ENCODE peak calls at places on chromosome 11, in ten cellular contexts. W is posterior cingulate gyrus; E is IMR-90; I is iris pigment epithelial cell; R is epithelial cell of esophagus; X is T47D; T is germinal center; K is GM06990; J is stimulated activated CD4-positive, alpha-beta T cell treated with anti-CD3 and anti-CD28 coated beads, Interleukin-4, amount 100 ng/mL, for 1 hour; B is T-helper 9 cell. Z is an unnamed sample.

GRCh38 chr11:75242722-75243600 is 2.4 kb downstream of the TPBGL start:
- DNase-seq in W (no peak), E (no peak), I (no peak), R (no peak), X (no peak), T (no peak), K (no peak), J (no peak), B (no peak), Z (no peak)

GRCh38 chr11:73734996-73735395 is 25.9 kb downstream of the RAB6A start:
- DNase-seq in W (no peak), E (peak), I (peak), R (no peak), X (no peak), T (no peak), K (no peak), J (no peak), B (no peak), Z (no peak)

GRCh38 chr11:29432719-29433325 is 584.0 kb downstream of the KCNA4 start:
- DNase-seq in W (no peak), E (peak), I (no peak), R (peak), X (peak), T (no peak), K (no peak), J (no peak), B (no peak), Z (no peak)

GRCh38 chr11:108672113-108672512 is 7.2 kb downstream of the DDX10 start:
- DNase-seq in W (no peak), E (peak), I (peak), R (no peak), X (no peak), T (no peak), K (no peak), J (no peak), B (no peak), Z (no peak)

GRCh38 chr11:100769165-100769564 is 82.1 kb downstream of the ARHGAP42 start:
- DNase-seq in W (no peak), E (no peak), I (peak), R (no peak), X (no peak), T (no peak), K (no peak), J (no peak), B (no peak), Z (no peak)

GRCh38 chr11:46590740-46591606 is 2.9 kb downstream of the AMBRA1 start:
- DNase-seq in W (no peak), E (no peak), I (no peak), R (peak), X (no peak), T (no peak), K (no peak), J (no peak), B (no peak), Z (no peak)

GRCh38 chr11:104206936-104207335 is 43.0 kb upstream of the PDGFD start:
- DNase-seq in W (no peak), E (no peak), I (no peak), R (peak), X (no peak), T (no peak), K (no peak), J (no peak), B (no peak), Z (no peak)

GRCh38 chr11:19243601-19244000 is 2.9 kb upstream of the E2F8 start:
- DNase-seq in W (no peak), E (no peak), I (no peak), R (peak), X (peak), T (no peak), K (no peak), J (no peak), B (no peak), Z (no peak)

GRCh38 chr11:122877732-122878131 is 4.8 kb upstream of the JHY start:
- DNase-seq in W (no peak), E (no peak), I (no peak), R (no peak), X (no peak), T (no peak), K (no peak), J (no peak), B (no peak), Z (no peak)

GRCh38 chr11:68658661-68659060 is 25.7 kb upstream of the GAL start:
- DNase-seq in W (no peak), E (peak), I (peak), R (no peak), X (no peak), T (no peak), K (no peak), J (no peak), B (no peak), Z (no peak)

GRCh38 chr11:827146-827860 is 416 bp upstream of the CRACR2B start:
- DNase-seq in W (no peak), E (no peak), I (no peak), R (no peak), X (peak), T (no peak), K (peak), J (no peak), B (no peak), Z (no peak)

GRCh38 chr11:100719809-100720221 is 32.7 kb downstream of the ARHGAP42 start:
- DNase-seq in W (peak), E (peak), I (peak), R (peak), X (peak), T (no peak), K (no peak), J (no peak), B (no peak), Z (no peak)

GRCh38 chr11:63623513-63624140 is 9.4 kb upstream of the PLAAT3 start:
- DNase-seq in W (no peak), E (no peak), I (no peak), R (no peak), X (no peak), T (no peak), K (no peak), J (no peak), B (no peak), Z (no peak)

GRCh38 chr11:29025001-29025400 is 916.8 kb downstream of the METTL15 start:
- DNase-seq in W (no peak), E (peak), I (peak), R (peak), X (no peak), T (no peak), K (no peak), J (no peak), B (no peak), Z (no peak)

GRCh38 chr11:125457814-125458343 is 38.2 kb downstream of the FEZ1 start:
- DNase-seq in W (peak), E (peak), I (peak), R (no peak), X (no peak), T (no peak), K (no peak), J (no peak), B (no peak), Z (no peak)

GRCh38 chr11:77074205-77074604 is 7.4 kb downstream of the CAPN5 start:
- DNase-seq in W (no peak), E (no peak), I (no peak), R (no peak), X (no peak), T (no peak), K (no peak), J (no peak), B (no peak), Z (no peak)

GRCh38 chr11:107496011-107496410 is 38.4 kb upstream of the CWF19L2 start:
- DNase-seq in W (no peak), E (peak), I (peak), R (peak), X (peak), T (no peak), K (no peak), J (no peak), B (no peak), Z (no peak)

GRCh38 chr11:118522571-118523072 is 4.7 kb upstream of the TTC36 start:
- DNase-seq in W (no peak), E (peak), I (peak), R (peak), X (peak), T (no peak), K (no peak), J (no peak), B (no peak), Z (no peak)

GRCh38 chr11:62133328-62134065 is 9.7 kb downstream of the INCENP start:
- DNase-seq in W (no peak), E (no peak), I (no peak), R (no peak), X (no peak), T (no peak), K (no peak), J (no peak), B (no peak), Z (no peak)

GRCh38 chr11:1304376-1304775 is 5.1 kb downstream of the TOLLIP start:
- DNase-seq in W (no peak), E (no peak), I (no peak), R (no peak), X (no peak), T (no peak), K (no peak), J (no peak), B (no peak), Z (no peak)

GRCh38 chr11:17014774-17015638 is 792 bp upstream of the PLEKHA7 start:
- DNase-seq in W (no peak), E (no peak), I (peak), R (peak), X (peak), T (peak), K (no peak), J (peak), B (no peak), Z (peak)

GRCh38 chr11:1741741-1742140 is 8.7 kb downstream of the IFITM10 start:
- DNase-seq in W (no peak), E (no peak), I (no peak), R (no peak), X (no peak), T (no peak), K (no peak), J (no peak), B (no peak), Z (no peak)

GRCh38 chr11:762421-763072 is 14.7 kb downstream of the GATD1 start:
- DNase-seq in W (peak), E (peak), I (peak), R (peak), X (peak), T (peak), K (no peak), J (no peak), B (no peak), Z (no peak)

GRCh38 chr11:18633256-18634139 is 644 bp downstream of the SPTY2D1 start:
- DNase-seq in W (no peak), E (peak), I (peak), R (no peak), X (no peak), T (peak), K (peak), J (peak), B (no peak), Z (no peak)

GRCh38 chr11:12079726-12080556 is 30.4 kb upstream of the MICAL2 start:
- DNase-seq in W (no peak), E (peak), I (peak), R (peak), X (no peak), T (no peak), K (no peak), J (no peak), B (no peak), Z (no peak)

GRCh38 chr11:130369713-130370112 is 55.0 kb upstream of the ZBTB44 start:
- DNase-seq in W (peak), E (no peak), I (no peak), R (no peak), X (no peak), T (no peak), K (no peak), J (no peak), B (no peak), Z (no peak)

GRCh38 chr11:8256271-8257002 is 7.2 kb downstream of the LMO1 start:
- DNase-seq in W (no peak), E (no peak), I (no peak), R (no peak), X (no peak), T (no peak), K (no peak), J (no peak), B (no peak), Z (no peak)

GRCh38 chr11:48055292-48056132 is 75.2 kb downstream of the PTPRJ start:
- DNase-seq in W (no peak), E (peak), I (peak), R (peak), X (peak), T (no peak), K (peak), J (peak), B (peak), Z (peak)

GRCh38 chr11:91470656-91471055 is 754.0 kb upstream of the FAT3 start:
- DNase-seq in W (no peak), E (no peak), I (no peak), R (peak), X (no peak), T (no peak), K (no peak), J (no peak), B (no peak), Z (no peak)

GRCh38 chr11:2300290-2300935 is 1.3 kb downstream of the C11orf21 start:
- DNase-seq in W (no peak), E (no peak), I (no peak), R (no peak), X (no peak), T (no peak), K (no peak), J (no peak), B (no peak), Z (peak)

GRCh38 chr11:120170741-120171261 is 32.9 kb upstream of the TRIM29 start:
- DNase-seq in W (no peak), E (no peak), I (no peak), R (no peak), X (no peak), T (no peak), K (no peak), J (no peak), B (no peak), Z (no peak)

GRCh38 chr11:6468712-6469495 is 4.8 kb downstream of the TRIM3 start:
- DNase-seq in W (peak), E (peak), I (peak), R (peak), X (peak), T (peak), K (peak), J (no peak), B (no peak), Z (no peak)

GRCh38 chr11:64877390-64878222 is 815 bp downstream of the EHD1 start:
- DNase-seq in W (no peak), E (no peak), I (no peak), R (peak), X (no peak), T (no peak), K (peak), J (no peak), B (no peak), Z (peak)

GRCh38 chr11:96054870-96055705 is 131.2 kb upstream of the MTMR2 start:
- DNase-seq in W (no peak), E (peak), I (peak), R (peak), X (peak), T (peak), K (no peak), J (no peak), B (no peak), Z (no peak)

GRCh38 chr11:70699294-70700221 is 301.2 kb downstream of the CTTN start:
- DNase-seq in W (no peak), E (no peak), I (no peak), R (no peak), X (peak), T (no peak), K (no peak), J (no peak), B (no peak), Z (no peak)

GRCh38 chr11:123753110-123753509 is 1.2 kb downstream of the OR6X1 start:
- DNase-seq in W (no peak), E (no peak), I (no peak), R (no peak), X (no peak), T (no peak), K (no peak), J (no peak), B (no peak), Z (no peak)

GRCh38 chr11:76850815-76851214 is 9.9 kb upstream of the ACER3 start:
- DNase-seq in W (no peak), E (no peak), I (peak), R (no peak), X (peak), T (no peak), K (no peak), J (no peak), B (no peak), Z (no peak)

GRCh38 chr11:57562596-57562995 is 4.9 kb downstream of the UBE2L6 start:
- DNase-seq in W (no peak), E (no peak), I (no peak), R (peak), X (peak), T (no peak), K (no peak), J (no peak), B (no peak), Z (no peak)

GRCh38 chr11:121047926-121048325 is 24.0 kb downstream of the TBCEL start:
- DNase-seq in W (no peak), E (no peak), I (no peak), R (no peak), X (no peak), T (no peak), K (no peak), J (no peak), B (no peak), Z (no peak)

GRCh38 chr11:1297576-1298473 is 11.6 kb downstream of the TOLLIP start:
- DNase-seq in W (peak), E (no peak), I (no peak), R (no peak), X (no peak), T (no peak), K (no peak), J (no peak), B (no peak), Z (no peak)